ENCODE peak calls at places on chromosome 20, in five cellular contexts. F is H1, X is H9, T is trophoblast cell, I is neuronal stem cell. H is an unnamed sample.

GRCh38 chr20:17895641-17896246 is 72.8 kb downstream of the SNX5 start:
- DNase-seq in X (no peak), F (peak), I (no peak), T (peak), H (peak)

GRCh38 chr20:51752343-51752951 is 15.7 kb downstream of the ATP9A start:
- DNase-seq in T (peak), X (no peak), F (no peak), I (no peak), H (peak)

GRCh38 chr20:51985013-51985415 is 182.7 kb upstream of the SALL4 start:
- DNase-seq in X (no peak), F (no peak), I (no peak), T (peak), H (peak)

GRCh38 chr20:51529027-51529749 is 13.3 kb downstream of the NFATC2 start:
- DNase-seq in X (no peak), F (no peak), T (peak), I (no peak), H (no peak)

GRCh38 chr20:11229772-11230171 is 556.0 kb upstream of the JAG1 start:
- DNase-seq in X (no peak), F (no peak), I (peak), T (peak), H (peak)

GRCh38 chr20:8428988-8429387 is 296.9 kb downstream of the PLCB1 start:
- DNase-seq in I (no peak), F (no peak), X (no peak), T (no peak), H (no peak)

GRCh38 chr20:1720226-1720625 is 62.6 kb upstream of the SIRPG start:
- DNase-seq in F (no peak), X (no peak), I (no peak), T (no peak), H (no peak)

GRCh38 chr20:25117961-25118360 is 36.0 kb upstream of the VSX1 start:
- DNase-seq in F (peak), X (no peak), T (no peak), I (no peak), H (no peak)

DNA sequence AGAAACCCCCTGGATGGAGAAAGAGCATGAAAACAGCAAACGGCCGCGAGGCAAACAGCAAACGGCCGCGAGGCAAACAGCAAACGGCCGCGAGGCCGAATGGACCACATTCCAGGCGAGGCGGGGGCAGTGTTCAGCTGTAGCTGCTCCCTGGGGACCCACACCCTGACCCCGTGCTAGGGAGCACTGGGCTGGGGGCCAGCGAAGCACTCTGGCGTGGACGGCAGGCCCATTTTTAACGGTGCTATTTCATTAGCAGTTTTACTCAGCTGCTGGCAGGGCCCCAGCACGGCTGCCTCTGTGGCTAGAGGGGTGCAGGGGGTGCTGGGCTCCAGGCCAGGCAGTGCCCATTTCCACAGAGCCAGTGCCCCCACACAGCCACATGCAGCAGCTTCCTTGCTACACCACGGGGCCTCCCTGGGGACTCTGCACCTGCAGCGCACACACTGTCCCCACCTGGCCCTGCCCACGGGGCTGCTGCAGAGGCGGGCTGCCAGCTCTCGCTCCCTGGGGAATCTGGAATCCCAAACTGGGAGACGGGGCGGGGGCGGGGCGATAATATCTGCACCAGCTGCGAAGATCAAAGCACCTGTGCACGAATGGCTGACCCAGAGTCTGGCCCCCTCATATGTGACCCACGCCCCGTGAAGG is 35.6 kb upstream of the SLCO4A1 start:
- DNase-seq in T (peak), X (no peak), I (no peak), F (no peak), H (no peak)
- H2BK12ac ChIP-seq in T (no peak), X (no peak), I (peak), F (peak), H (no peak)

DNA sequence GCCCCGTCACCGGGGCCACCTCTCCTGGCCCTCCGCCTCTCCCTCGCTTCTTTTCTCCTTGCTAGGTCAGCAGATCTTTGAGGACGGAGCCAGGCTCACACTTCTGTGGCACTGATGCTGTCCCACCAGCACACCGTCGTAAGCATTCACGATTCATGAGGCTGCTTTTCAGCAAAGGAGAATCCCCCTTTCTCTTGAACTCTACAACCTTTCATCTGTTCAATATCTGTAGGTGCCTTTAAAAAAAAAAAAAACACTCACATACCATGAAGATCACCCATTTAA is 31.3 kb downstream of the ANKRD60 start:
- DNase-seq in T (no peak), F (no peak), I (no peak), X (no peak), H (no peak)
- H3K14ac ChIP-seq in T (no peak), F (no peak), I (no peak), X (no peak), H (no peak)

GRCh38 chr20:49766979-49767419 is 45.6 kb upstream of the SLC9A8 start:
- DNase-seq in F (no peak), X (no peak), I (no peak), T (peak), H (no peak)

GRCh38 chr20:49769125-49769581 is 43.5 kb upstream of the SLC9A8 start:
- DNase-seq in X (no peak), T (no peak), I (no peak), F (no peak), H (no peak)

GRCh38 chr20:49765846-49766541 is 46.6 kb upstream of the SLC9A8 start:
- DNase-seq in T (no peak), F (no peak), I (no peak), X (no peak), H (no peak)

GRCh38 chr20:49770634-49771033 is 42.0 kb upstream of the SLC9A8 start:
- DNase-seq in I (no peak), X (no peak), T (no peak), F (no peak), H (no peak)

DNA sequence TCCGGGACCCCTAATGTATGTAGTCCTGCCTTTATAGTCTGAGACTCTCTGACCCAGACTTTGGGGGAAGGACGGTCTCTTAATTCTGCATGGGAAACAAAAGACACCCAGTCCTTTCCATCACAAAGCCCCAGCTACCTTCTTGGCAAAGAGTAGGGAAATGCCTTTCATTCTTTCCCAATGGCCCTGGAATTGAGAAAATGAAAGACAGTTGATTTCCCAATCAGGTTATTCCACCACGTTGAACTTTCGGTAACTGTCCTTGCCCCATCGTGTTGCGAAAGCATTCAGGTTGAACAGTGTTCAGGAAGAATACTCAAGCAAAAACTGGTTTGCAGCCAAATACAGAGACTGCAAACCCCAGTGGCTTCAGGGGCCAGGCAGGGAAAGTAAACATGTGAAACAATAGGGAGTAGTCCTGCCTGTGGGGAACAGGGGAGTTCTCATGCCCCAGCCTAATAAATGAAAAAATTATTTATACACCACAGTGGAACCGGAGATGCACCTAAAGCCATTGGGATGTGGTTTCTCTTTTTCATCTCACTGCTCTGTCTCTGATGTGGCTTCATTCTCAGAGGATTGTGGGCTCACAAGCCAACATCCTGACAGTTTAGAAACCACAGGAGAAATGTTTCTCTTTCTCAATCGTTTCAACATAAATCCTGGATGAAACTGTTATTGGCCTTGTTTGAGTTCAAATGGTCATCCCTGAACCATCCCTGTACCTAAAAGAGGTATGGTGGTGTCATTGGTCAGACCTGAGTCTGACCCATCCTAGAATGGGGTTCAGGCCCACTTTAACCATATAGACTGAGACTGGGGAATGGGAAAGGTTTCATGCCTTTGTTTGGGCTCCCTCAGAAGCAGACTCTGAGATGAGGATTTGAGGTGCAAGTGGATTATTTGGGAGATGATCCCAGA is 44.2 kb upstream of the SLC9A8 start:
- DNase-seq in X (peak), I (no peak), F (peak), T (peak), H (peak)
- H3K9ac ChIP-seq in X (peak), I (no peak), F (no peak), T (no peak), H (peak)

GRCh38 chr20:56428388-56428787 is 16.3 kb downstream of the CASS4 start:
- DNase-seq in F (no peak), X (no peak), T (no peak), I (no peak), H (no peak)
- H2BK12ac ChIP-seq in F (no peak), X (no peak), T (no peak), I (no peak), H (peak)

DNA sequence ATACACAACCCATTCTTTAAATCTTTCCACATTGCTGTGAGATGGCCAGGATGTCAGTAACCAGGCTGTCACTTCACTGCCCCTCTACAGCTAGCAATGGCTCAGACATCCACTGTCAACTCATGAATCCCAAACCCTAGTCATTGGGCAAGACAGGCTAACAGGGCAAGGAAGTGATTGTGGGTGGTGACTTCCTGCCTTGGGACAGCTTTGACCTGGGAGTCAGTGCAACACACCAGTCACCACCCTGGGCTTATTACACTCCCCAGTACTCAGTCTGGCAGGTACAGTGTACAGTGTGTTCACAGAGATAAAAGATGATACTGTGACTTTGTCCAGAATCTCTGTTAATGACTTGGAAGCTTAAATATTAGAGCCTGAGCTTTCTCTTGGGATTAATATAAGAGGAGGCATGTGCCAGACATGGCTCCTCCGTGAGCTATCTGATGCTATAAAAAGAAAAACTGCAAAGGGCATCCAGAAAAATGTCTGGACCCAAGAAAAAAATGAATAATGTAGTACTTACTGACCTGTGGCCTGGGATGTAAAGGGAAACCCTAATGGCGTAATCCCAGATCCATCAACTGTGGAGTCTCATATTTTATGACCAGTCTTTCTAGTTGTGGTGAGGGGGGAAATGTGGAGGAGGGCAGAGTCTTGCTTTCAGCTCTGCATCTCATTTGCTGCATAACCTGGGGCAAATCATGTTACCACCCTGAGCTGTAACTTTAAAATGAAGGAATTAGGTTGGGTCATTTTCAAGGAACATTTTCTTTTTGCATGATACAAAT is 244.4 kb downstream of the SLC24A3 start:
- DNase-seq in X (no peak), F (no peak), I (no peak), T (no peak), H (no peak)
- H3K14ac ChIP-seq in X (no peak), F (no peak), I (no peak), T (no peak), H (no peak)

DNA sequence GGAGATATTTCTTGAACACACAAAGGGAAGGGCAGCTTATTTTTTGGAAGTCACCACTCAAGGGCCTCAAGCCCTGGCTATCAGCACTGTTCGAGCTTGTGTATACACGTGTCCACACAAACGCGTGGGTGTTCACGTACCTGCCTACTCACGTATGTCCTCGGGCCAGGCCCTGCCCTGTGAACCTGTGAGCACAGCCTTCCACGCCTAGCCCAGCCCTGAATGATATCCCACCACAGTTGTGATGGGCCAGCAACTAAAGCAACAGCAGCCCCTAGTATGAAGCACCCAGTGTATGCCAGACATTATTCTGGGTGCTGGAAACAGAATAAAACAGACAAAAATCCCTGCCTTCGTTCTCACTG is 2.0 kb downstream of the ACTL10 start:
- DNase-seq in T (no peak), X (no peak), F (no peak), I (no peak), H (no peak)
- H3K9ac ChIP-seq in T (no peak), X (no peak), F (no peak), I (no peak), H (no peak)

GRCh38 chr20:33319986-33320385 is 37.0 kb downstream of the BPIFB1 start:
- DNase-seq in X (no peak), I (no peak), T (no peak), F (no peak), H (no peak)
- H2BK12ac ChIP-seq in X (no peak), I (no peak), T (no peak), F (no peak), H (no peak)